ENCODE peak calls at places on chromosomes 16 and 17, in five cellular contexts. I is WTC11, P is K562, M is GM12878, O is HepG2. V is an unnamed sample.

GRCh38 chr17:17772231-17772630 is 64.6 kb downstream of the SREBF1 start:
- DNase-seq in O (no peak), M (no peak), I (no peak), P (no peak), V (no peak)

GRCh38 chr17:69609495-69610315 is 195.2 kb downstream of the MAP2K6 start:
- DNase-seq in I (peak), M (no peak), P (peak), O (peak), V (peak)

GRCh38 chr16:51133130-51133529 is 17.9 kb downstream of the SALL1 start:
- DNase-seq in I (peak), O (no peak), P (no peak), M (no peak), V (no peak)

GRCh38 chr16:11354407-11354732 is 9.1 kb downstream of the RMI2 start:
- DNase-seq in I (no peak), M (no peak), P (no peak), O (no peak), V (no peak)

GRCh38 chr17:46732754-46733398 is 85.6 kb downstream of the WNT3 start:
- DNase-seq in M (no peak), P (no peak), I (peak), O (no peak), V (no peak)

GRCh38 chr17:8611671-8612298 is 18.7 kb downstream of the MYH10 start:
- DNase-seq in I (no peak), M (no peak), P (no peak), O (no peak), V (no peak)

GRCh38 chr16:66408181-66409048 is 18.7 kb upstream of the BEAN1 start:
- DNase-seq in P (no peak), O (peak), I (no peak), M (no peak), V (peak)

GRCh38 chr16:17951273-17951845 is 385.2 kb downstream of the NPIPA8 start:
- DNase-seq in I (no peak), M (no peak), P (no peak), O (no peak), V (no peak)

GRCh38 chr17:48037036-48037881 is at the start of gene COPZ2:
- DNase-seq in M (no peak), O (peak), I (peak), P (no peak), V (no peak)

GRCh38 chr17:50304781-50305404 is 30.6 kb downstream of the TMEM92 start:
- DNase-seq in P (no peak), O (no peak), I (no peak), M (no peak), V (no peak)

GRCh38 chr16:4511441-4512082 is 27.0 kb downstream of the CDIP1 start:
- DNase-seq in P (peak), I (peak), M (no peak), O (peak), V (no peak)

GRCh38 chr16:19116711-19117449 is 3.1 kb downstream of the ITPRIPL2 start:
- DNase-seq in O (no peak), P (no peak), M (no peak), I (no peak), V (no peak)

GRCh38 chr17:31289790-31290189 is 7.2 kb downstream of the OMG start:
- DNase-seq in P (no peak), M (no peak), I (no peak), O (no peak), V (no peak)

GRCh38 chr16:16124974-16125373 is 98.3 kb downstream of the ABCC6 start:
- DNase-seq in M (no peak), P (no peak), O (no peak), I (no peak), V (no peak)

GRCh38 chr16:51831595-51832352 is 680.7 kb upstream of the SALL1 start:
- DNase-seq in O (no peak), M (no peak), P (no peak), I (no peak), V (no peak)

GRCh38 chr17:80441133-80441578 is 26.2 kb downstream of the ENDOV start:
- DNase-seq in O (peak), I (peak), P (peak), M (no peak), V (no peak)

GRCh38 chr16:21989141-21989540 is 11.8 kb downstream of the PDZD9 start:
- DNase-seq in P (no peak), O (no peak), M (no peak), I (no peak), V (no peak)

GRCh38 chr17:67499673-67500072 is 122.6 kb downstream of the PITPNC1 start:
- DNase-seq in M (no peak), O (no peak), I (no peak), P (no peak), V (no peak)

GRCh38 chr17:66667491-66668030 is 167.4 kb upstream of the CACNG5 start:
- DNase-seq in P (no peak), O (no peak), M (peak), I (no peak), V (no peak)

GRCh38 chr17:72590882-72591499 is 470.2 kb downstream of the SOX9 start:
- DNase-seq in I (no peak), P (no peak), M (no peak), O (no peak), V (no peak)

GRCh38 chr17:70100983-70101382 is 26.0 kb downstream of the KCNJ16 start:
- DNase-seq in M (no peak), P (no peak), I (no peak), O (no peak), V (no peak)

GRCh38 chr17:80084773-80085172 is 16.6 kb upstream of the GAA start:
- DNase-seq in O (no peak), M (no peak), P (no peak), I (no peak), V (no peak)

GRCh38 chr16:77745972-77746371 is 23.7 kb downstream of the NUDT7 start:
- DNase-seq in P (no peak), M (no peak), O (no peak), I (no peak), V (no peak)

DNA sequence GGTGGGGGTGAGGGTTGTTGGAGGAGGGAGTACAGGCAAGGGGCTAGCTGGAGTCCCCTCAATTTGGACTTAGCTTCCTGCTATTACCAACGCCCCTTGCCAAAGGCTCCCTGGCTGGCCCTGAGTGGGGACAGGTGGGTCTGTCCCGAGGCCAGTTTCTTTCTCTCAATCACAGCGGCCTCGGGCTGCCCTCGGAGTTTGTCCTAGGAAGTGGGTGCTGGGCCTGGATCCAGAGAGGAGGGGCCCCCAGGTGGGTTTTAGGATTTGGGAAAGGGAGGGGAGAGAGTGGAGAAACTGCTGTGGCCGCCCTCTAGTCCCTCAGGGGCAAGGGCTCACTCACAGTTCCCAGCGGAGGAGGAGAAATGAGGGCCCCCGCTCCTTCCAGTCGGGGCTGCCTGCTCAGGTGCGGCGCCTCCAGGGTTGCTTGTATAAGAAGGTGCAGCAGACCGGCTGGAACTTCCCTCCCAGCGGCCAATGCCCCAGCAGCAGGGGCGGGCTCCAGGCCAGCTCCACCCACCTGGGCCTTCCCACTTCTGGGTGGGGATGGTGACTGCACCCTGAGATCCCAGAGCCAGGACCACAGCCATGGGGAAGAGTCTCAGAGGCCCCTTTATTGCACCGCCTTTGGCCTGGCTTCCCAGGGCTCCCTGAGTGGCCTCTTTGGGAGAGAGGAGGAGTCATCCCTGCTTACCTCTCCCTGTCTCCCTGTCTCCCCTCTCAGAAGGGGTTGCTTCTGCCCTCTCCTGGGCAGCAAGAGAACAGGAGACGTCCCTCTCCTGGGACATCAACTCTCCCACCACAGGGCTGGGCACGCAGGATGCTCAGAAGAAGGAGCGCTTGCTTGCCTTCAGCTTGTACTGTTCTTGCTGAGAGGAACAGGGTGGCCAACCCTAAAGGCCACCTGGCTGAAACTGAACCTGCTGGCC is 112.0 kb upstream of the SMURF2 start:
- DNase-seq in M (no peak), I (peak), P (peak), O (peak), V (peak)
- TF ChIP-seq ATF3 in M (no peak), I (no peak), P (no peak), O (no peak), V (no peak)

GRCh38 chr17:1787301-1787902 is 25.5 kb downstream of the SERPINF1 start:
- DNase-seq in O (peak), P (no peak), M (no peak), I (no peak), V (peak)
- TF ChIP-seq ATF3 in O (no peak), P (no peak), M (no peak), I (no peak), V (no peak)

GRCh38 chr16:8923199-8923598 is 40.5 kb downstream of the USP7 start:
- DNase-seq in M (no peak), P (no peak), O (no peak), I (no peak), V (no peak)
- TF ChIP-seq ATF3 in M (no peak), P (no peak), O (no peak), I (no peak), V (no peak)

GRCh38 chr16:86224126-86224525 is 286.2 kb upstream of the FOXF1 start:
- DNase-seq in O (no peak), P (no peak), M (no peak), I (no peak), V (no peak)

GRCh38 chr16:86221085-86221484 is 289.2 kb upstream of the FOXF1 start:
- DNase-seq in O (no peak), M (no peak), P (no peak), I (no peak), V (no peak)

GRCh38 chr16:86222541-86222940 is 287.8 kb upstream of the FOXF1 start:
- DNase-seq in I (no peak), M (no peak), O (no peak), P (no peak), V (no peak)

GRCh38 chr16:86224629-86225028 is 285.7 kb upstream of the FOXF1 start:
- DNase-seq in M (no peak), O (no peak), P (no peak), I (no peak), V (no peak)

GRCh38 chr16:86222965-86223551 is 287.3 kb upstream of the FOXF1 start:
- DNase-seq in O (no peak), M (no peak), P (no peak), I (no peak), V (no peak)
- TF ChIP-seq ATF3 in O (no peak), M (no peak), P (no peak), I (no peak), V (no peak)

GRCh38 chr16:25135239-25135878 is 23.8 kb downstream of the LCMT1 start:
- DNase-seq in M (no peak), P (no peak), O (peak), I (no peak), V (no peak)
- TF ChIP-seq ATF3 in M (no peak), P (no peak), O (no peak), I (no peak), V (no peak)

GRCh38 chr17:75906143-75906884 is 1.6 kb upstream of the MRPL38 start:
- DNase-seq in M (no peak), O (no peak), P (no peak), I (no peak), V (no peak)

GRCh38 chr17:75908201-75908600 is 3.5 kb upstream of the MRPL38 start:
- DNase-seq in P (no peak), O (no peak), I (no peak), M (no peak), V (no peak)

GRCh38 chr17:75910699-75911098 is 6.0 kb upstream of the MRPL38 start:
- DNase-seq in P (no peak), I (peak), O (no peak), M (no peak), V (no peak)

GRCh38 chr17:75909812-75910274 is 5.2 kb upstream of the MRPL38 start:
- DNase-seq in I (no peak), P (no peak), O (no peak), M (no peak), V (no peak)

GRCh38 chr17:75909051-75909811 is 4.5 kb upstream of the MRPL38 start:
- DNase-seq in P (no peak), O (no peak), I (no peak), M (no peak), V (no peak)
- TF ChIP-seq ATF3 in P (no peak), O (no peak), I (no peak), M (no peak), V (no peak)

DNA sequence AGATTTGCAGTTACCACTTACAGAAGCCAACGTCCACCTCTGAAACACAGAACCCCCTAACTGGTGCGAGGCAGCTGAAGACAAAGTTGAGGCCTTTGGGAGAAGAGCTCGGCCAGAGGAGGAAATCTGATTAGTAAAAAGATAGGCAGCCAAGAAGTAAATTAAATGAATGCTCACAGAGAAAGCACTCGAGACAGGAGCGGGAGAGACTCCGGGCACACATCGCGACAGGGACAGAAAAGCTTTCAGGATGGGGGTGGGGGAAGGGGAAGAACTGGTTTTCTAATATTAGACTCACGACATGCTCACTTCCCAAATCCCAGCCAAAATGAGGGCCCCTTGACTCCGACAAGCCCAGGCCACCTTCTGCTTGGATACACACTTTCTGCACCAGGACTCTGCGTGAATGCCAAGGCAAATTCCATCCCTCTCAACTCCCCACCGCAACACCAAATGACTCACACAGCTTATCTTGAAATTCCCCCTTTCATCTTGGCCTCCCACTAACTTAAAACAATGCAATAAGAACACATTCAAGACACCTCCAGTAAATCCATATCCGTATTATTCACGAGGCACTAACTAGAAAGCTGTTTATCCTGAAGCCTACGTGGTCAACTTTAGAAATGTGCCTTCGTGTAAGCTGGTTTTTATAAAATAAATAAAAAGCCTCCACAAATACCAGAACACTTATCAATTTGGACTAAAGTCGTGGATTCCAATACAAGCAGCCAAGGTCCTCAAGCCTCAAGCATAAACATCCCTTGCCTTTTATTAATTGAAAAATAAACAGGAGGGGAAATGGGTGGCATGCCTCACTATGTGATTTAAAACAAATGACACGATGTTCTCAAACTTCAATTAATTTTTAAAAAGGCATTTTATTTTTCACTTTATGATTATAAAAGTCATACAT is 46.1 kb downstream of the NXN start:
- DNase-seq in P (peak), I (no peak), M (no peak), O (peak), V (peak)
- TF ChIP-seq ATF3 in P (no peak), I (no peak), M (no peak), O (peak), V (no peak)

GRCh38 chr16:49921106-49921505 is 65.2 kb upstream of the ZNF423 start:
- DNase-seq in P (no peak), O (no peak), I (no peak), M (no peak), V (no peak)

GRCh38 chr16:49920397-49920796 is 64.5 kb upstream of the ZNF423 start:
- DNase-seq in I (no peak), M (no peak), O (no peak), P (no peak), V (no peak)

GRCh38 chr16:49921791-49922456 is 66.0 kb upstream of the ZNF423 start:
- DNase-seq in O (peak), I (peak), P (peak), M (no peak), V (peak)

GRCh38 chr16:49923411-49923810 is 67.5 kb upstream of the ZNF423 start:
- DNase-seq in M (no peak), I (no peak), P (no peak), O (no peak), V (no peak)

GRCh38 chr16:49924078-49924477 is 68.2 kb upstream of the ZNF423 start:
- DNase-seq in M (peak), O (no peak), I (no peak), P (peak), V (peak)
- TF ChIP-seq ATF3 in M (no peak), O (no peak), I (no peak), P (no peak), V (no peak)

GRCh38 chr17:75036643-75037268 is 10.0 kb downstream of the ATP5PD start:
- DNase-seq in O (no peak), P (peak), M (no peak), I (peak), V (peak)
- TF ChIP-seq ATF3 in O (no peak), P (no peak), M (no peak), I (no peak), V (no peak)

DNA sequence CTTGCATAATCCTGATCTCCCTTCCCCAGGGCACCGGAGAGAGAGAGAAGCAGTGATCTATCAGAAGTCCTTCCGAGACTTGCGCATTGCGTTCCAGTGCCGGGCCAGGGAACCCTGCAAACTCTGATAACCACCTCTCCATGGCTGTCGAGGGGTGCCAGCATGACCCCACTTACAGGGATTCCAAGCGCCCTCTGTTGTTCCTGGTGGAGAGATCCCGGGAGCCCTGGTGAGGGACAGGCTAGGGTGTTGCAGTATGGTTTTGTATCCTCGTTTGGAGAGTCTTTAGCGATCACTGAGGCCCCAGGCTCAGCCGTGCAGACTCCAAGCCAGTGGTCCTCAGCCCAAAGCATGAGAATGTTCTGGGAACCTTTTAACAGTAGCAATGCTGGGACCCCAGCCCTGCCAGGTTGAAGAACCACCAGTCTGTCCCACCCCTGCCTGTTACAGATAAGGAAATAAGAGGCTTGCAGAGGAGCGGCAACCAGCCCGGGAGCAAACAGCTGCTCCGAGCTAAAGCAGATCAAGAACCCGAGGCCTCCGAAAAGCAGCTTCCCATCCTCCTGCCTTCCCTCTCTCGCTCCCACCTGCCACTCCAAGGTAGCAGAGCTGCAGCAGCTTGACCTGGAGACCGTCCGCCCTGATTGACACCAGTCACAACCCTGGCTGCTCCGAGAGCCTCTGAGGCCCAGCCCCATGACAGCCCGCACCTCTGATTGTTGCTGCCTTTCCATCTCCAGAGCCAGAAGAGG is 150.3 kb upstream of the RPL38 start:
- DNase-seq in O (no peak), M (no peak), P (no peak), I (peak), V (no peak)
- TF ChIP-seq ATF3 in O (no peak), M (no peak), P (no peak), I (no peak), V (no peak)

V was measured in HCT116.